ENCODE peak calls at places on chromosomes 7 and 10, in six cellular contexts. Z is mucosa of descending colon, F is B cell, C is body of pancreas, Y is GM13976, A is heart right ventricle. J is an unnamed sample.

GRCh38 chr10:84763965-84764364 is 435.6 kb downstream of the CCSER2 start:
- DNase-seq in Z (no peak), F (no peak), C (no peak), Y (no peak), A (no peak), J (no peak)

GRCh38 chr7:150941983-150942590 is 36.0 kb downstream of the KCNH2 start:
- DNase-seq in Z (peak), F (no peak), C (no peak), Y (peak), A (peak), J (peak)

GRCh38 chr7:108308913-108309312 is 147.3 kb downstream of the NRCAM start:
- DNase-seq in Z (no peak), F (no peak), C (no peak), Y (no peak), A (no peak), J (no peak)

GRCh38 chr10:113820507-113820906 is 33.4 kb downstream of the DCLRE1A start:
- DNase-seq in Z (no peak), F (no peak), C (no peak), Y (no peak), A (no peak), J (no peak)

GRCh38 chr7:139242741-139243281 is 11.8 kb downstream of the UBN2 start:
- DNase-seq in Z (no peak), F (no peak), C (no peak), Y (no peak), A (no peak), J (no peak)

GRCh38 chr10:89625041-89625765 is 19.8 kb downstream of the PANK1 start:
- DNase-seq in Z (no peak), F (no peak), C (no peak), Y (no peak), A (no peak), J (no peak)

GRCh38 chr10:3287566-3288445 is 115.2 kb upstream of the PITRM1 start:
- DNase-seq in Z (peak), F (no peak), C (peak), Y (no peak), A (no peak), J (peak)

GRCh38 chr10:13820591-13821377 is 234.0 kb downstream of the PRPF18 start:
- DNase-seq in Z (no peak), F (no peak), C (no peak), Y (no peak), A (peak), J (no peak)

GRCh38 chr10:59991661-59992060 is 85.3 kb upstream of the CCDC6 start:
- DNase-seq in Z (no peak), F (no peak), C (peak), Y (peak), A (no peak), J (no peak)

GRCh38 chr7:142571581-142571980 is 177.7 kb upstream of the PRSS1 start:
- DNase-seq in Z (no peak), F (no peak), C (no peak), Y (no peak), A (no peak), J (no peak)

GRCh38 chr7:127667017-127667670 is 15.2 kb downstream of the SND1 start:
- DNase-seq in Z (no peak), F (no peak), C (no peak), Y (no peak), A (no peak), J (no peak)

GRCh38 chr7:155508372-155509024 is 37.9 kb downstream of the CNPY1 start:
- DNase-seq in Z (no peak), F (no peak), C (no peak), Y (no peak), A (no peak), J (no peak)

GRCh38 chr10:43250625-43250924 is 16.3 kb downstream of the RASGEF1A start:
- DNase-seq in Z (no peak), F (no peak), C (no peak), Y (no peak), A (peak), J (no peak)

GRCh38 chr7:73892003-73892975 is 31.3 kb downstream of the TMEM270 start:
- DNase-seq in Z (no peak), F (no peak), C (peak), Y (no peak), A (no peak), J (no peak)

GRCh38 chr7:86765931-86766330 is 122.2 kb downstream of the GRM3 start:
- DNase-seq in Z (no peak), F (no peak), C (no peak), Y (no peak), A (no peak), J (no peak)

GRCh38 chr10:123837771-123838170 is 53.8 kb downstream of the CPXM2 start:
- DNase-seq in Z (no peak), F (no peak), C (no peak), Y (no peak), A (no peak), J (no peak)

GRCh38 chr7:55572378-55573233 is at the start of gene VOPP1:
- DNase-seq in Z (peak), F (peak), C (peak), Y (peak), A (peak), J (peak)

GRCh38 chr10:113463777-113464176 is 89.1 kb upstream of the HABP2 start:
- DNase-seq in Z (no peak), F (no peak), C (peak), Y (no peak), A (no peak), J (no peak)

GRCh38 chr7:6248581-6248980 is 23.8 kb downstream of the CYTH3 start:
- DNase-seq in Z (no peak), F (no peak), C (no peak), Y (no peak), A (no peak), J (no peak)

GRCh38 chr10:3659518-3659917 is 125.5 kb downstream of the KLF6 start:
- DNase-seq in Z (no peak), F (no peak), C (no peak), Y (no peak), A (no peak), J (no peak)

GRCh38 chr10:63642808-63643207 is 121.6 kb downstream of the REEP3 start:
- DNase-seq in Z (no peak), F (no peak), C (no peak), Y (no peak), A (no peak), J (no peak)

GRCh38 chr10:84244651-84245270 is at the start of gene RGR:
- DNase-seq in Z (no peak), F (no peak), C (peak), Y (no peak), A (peak), J (no peak)

GRCh38 chr7:80781146-80781545 is 137.7 kb downstream of the SEMA3C start:
- DNase-seq in Z (no peak), F (no peak), C (no peak), Y (no peak), A (no peak), J (no peak)

GRCh38 chr10:129833988-129834387 is 130.1 kb downstream of the EBF3 start:
- DNase-seq in Z (no peak), F (no peak), C (no peak), Y (no peak), A (no peak), J (no peak)

GRCh38 chr10:117536862-117537435 is 5.6 kb upstream of the EMX2 start:
- DNase-seq in Z (no peak), F (no peak), C (no peak), Y (peak), A (no peak), J (no peak)

GRCh38 chr7:33471636-33472242 is 342.4 kb downstream of the BBS9 start:
- DNase-seq in Z (no peak), F (no peak), C (no peak), Y (no peak), A (no peak), J (no peak)

GRCh38 chr7:46145412-46145811 is 224.3 kb upstream of the IGFBP3 start:
- DNase-seq in Z (no peak), F (no peak), C (peak), Y (no peak), A (no peak), J (no peak)

GRCh38 chr7:155918720-155919399 is 106.6 kb upstream of the SHH start:
- DNase-seq in Z (peak), F (no peak), C (peak), Y (no peak), A (peak), J (no peak)

GRCh38 chr10:5343561-5343960 is 21.2 kb upstream of the UCN3 start:
- DNase-seq in Z (no peak), F (no peak), C (no peak), Y (no peak), A (no peak), J (no peak)

GRCh38 chr10:31620236-31621151 is 301.5 kb downstream of the ZEB1 start:
- DNase-seq in Z (peak), F (no peak), C (peak), Y (no peak), A (peak), J (peak)

GRCh38 chr7:106978425-106979386 is 65.8 kb upstream of the PRKAR2B start:
- DNase-seq in Z (no peak), F (no peak), C (no peak), Y (no peak), A (no peak), J (no peak)

GRCh38 chr10:102888048-102888447 is 18.8 kb downstream of the AS3MT start:
- DNase-seq in Z (no peak), F (no peak), C (no peak), Y (no peak), A (no peak), J (no peak)

GRCh38 chr10:26550774-26551526 is 112.8 kb downstream of the APBB1IP start:
- DNase-seq in Z (no peak), F (no peak), C (no peak), Y (no peak), A (no peak), J (no peak)

GRCh38 chr7:139703468-139704307 is 74.1 kb downstream of the HIPK2 start:
- DNase-seq in Z (no peak), F (no peak), C (no peak), Y (no peak), A (no peak), J (no peak)

GRCh38 chr10:3898821-3899220 is 113.8 kb upstream of the KLF6 start:
- DNase-seq in Z (no peak), F (no peak), C (peak), Y (no peak), A (no peak), J (no peak)

GRCh38 chr7:50362712-50363282 is 58.3 kb downstream of the IKZF1 start:
- DNase-seq in Z (peak), F (no peak), C (no peak), Y (no peak), A (no peak), J (peak)

GRCh38 chr10:96666738-96667137 is 53.6 kb downstream of the PIK3AP1 start:
- DNase-seq in Z (no peak), F (peak), C (no peak), Y (no peak), A (no peak), J (no peak)

GRCh38 chr7:37921876-37922275 is 1.4 kb downstream of the EPDR1 start:
- DNase-seq in Z (no peak), F (no peak), C (no peak), Y (no peak), A (no peak), J (no peak)

GRCh38 chr7:37921340-37921805 is 933 bp downstream of the EPDR1 start:
- DNase-seq in Z (peak), F (no peak), C (peak), Y (peak), A (no peak), J (no peak)

GRCh38 chr7:37918526-37918925 is 1.9 kb upstream of the SFRP4 start:
- DNase-seq in Z (no peak), F (no peak), C (no peak), Y (no peak), A (no peak), J (no peak)

GRCh38 chr7:37920305-37920618 is 178 bp upstream of the EPDR1 start:
- DNase-seq in Z (no peak), F (no peak), C (no peak), Y (no peak), A (no peak), J (no peak)

GRCh38 chr7:37920619-37921339 is at the start of gene EPDR1:
- DNase-seq in Z (peak), F (peak), C (peak), Y (peak), A (peak), J (peak)
- TF ChIP-seq CTCF in Z (no peak), F (no peak), C (peak), Y (no peak), A (peak), J (no peak)

DNA sequence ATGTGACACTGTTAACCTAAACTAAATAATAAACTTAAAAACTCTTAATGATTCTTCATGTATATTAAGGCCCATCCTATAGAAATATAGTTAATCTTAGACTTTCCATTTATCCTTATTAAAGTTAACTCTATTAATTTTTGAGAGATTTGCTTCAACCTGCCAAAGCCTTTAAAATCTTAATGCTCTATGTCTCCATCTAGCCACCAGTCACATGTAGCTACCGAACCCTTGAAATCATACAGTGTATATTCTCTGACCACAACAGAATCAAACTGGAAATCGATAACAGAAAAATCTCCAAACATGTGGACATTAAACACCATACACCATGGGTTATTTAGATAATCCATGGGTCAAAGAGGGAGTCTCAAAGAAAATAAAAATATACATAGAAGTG is 51.9 kb downstream of the ASZ1 start:
- DNase-seq in Z (no peak), F (no peak), C (no peak), Y (no peak), A (no peak), J (no peak)
- TF ChIP-seq CTCF in Z (no peak), F (no peak), C (no peak), Y (peak), A (no peak), J (no peak)

DNA sequence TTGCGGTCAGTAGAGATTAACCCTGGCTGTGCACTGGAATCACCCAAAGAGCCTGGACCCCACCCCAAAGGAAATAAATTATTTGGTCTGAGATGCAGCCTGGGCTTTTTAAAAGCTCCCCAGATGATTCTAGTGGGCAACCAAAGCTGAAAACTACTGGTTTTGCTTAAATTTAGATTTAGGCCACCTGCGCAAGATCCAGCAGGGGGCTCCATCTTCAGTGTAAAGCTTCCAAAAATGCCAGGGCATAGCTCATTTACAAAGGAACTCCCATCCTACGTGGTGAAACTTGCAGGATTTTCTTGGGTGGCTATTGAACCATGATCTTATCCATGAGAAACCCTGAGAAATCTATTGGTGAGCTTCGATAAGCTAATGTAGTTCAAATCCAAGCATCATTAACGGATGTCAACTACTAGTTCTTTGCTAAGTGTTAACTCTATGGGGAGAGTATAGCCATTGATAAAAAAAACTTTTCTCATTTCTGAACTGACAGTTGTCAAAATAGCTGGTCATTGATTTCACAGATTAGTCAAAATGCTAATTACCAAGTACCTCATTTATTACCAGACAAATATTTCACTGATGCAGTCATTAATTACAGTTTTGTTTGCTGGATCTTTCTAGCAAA is 315.3 kb downstream of the LHFPL3 start:
- DNase-seq in Z (no peak), F (no peak), C (no peak), Y (peak), A (no peak), J (no peak)
- TF ChIP-seq CTCF in Z (no peak), F (no peak), C (no peak), Y (no peak), A (peak), J (no peak)

GRCh38 chr10:125144693-125145623 is 15.4 kb downstream of the CTBP2 start:
- DNase-seq in Z (peak), F (no peak), C (peak), Y (peak), A (peak), J (no peak)
- TF ChIP-seq CTCF in Z (no peak), F (no peak), C (peak), Y (peak), A (peak), J (no peak)

GRCh38 chr7:112554591-112554990 is 73.8 kb downstream of the LSMEM1 start:
- DNase-seq in Z (no peak), F (no peak), C (no peak), Y (no peak), A (no peak), J (no peak)
- TF ChIP-seq CTCF in Z (no peak), F (no peak), C (no peak), Y (no peak), A (peak), J (peak)

GRCh38 chr7:99433158-99433557 is 5.4 kb downstream of the PTCD1 start:
- DNase-seq in Z (no peak), F (no peak), C (no peak), Y (no peak), A (no peak), J (no peak)

GRCh38 chr7:99437946-99438572 is 539 bp downstream of the PTCD1 start:
- DNase-seq in Z (no peak), F (peak), C (no peak), Y (no peak), A (no peak), J (no peak)

GRCh38 chr7:99440195-99440594 is 1.5 kb downstream of the CPSF4 start:
- DNase-seq in Z (no peak), F (no peak), C (no peak), Y (no peak), A (no peak), J (no peak)

DNA sequence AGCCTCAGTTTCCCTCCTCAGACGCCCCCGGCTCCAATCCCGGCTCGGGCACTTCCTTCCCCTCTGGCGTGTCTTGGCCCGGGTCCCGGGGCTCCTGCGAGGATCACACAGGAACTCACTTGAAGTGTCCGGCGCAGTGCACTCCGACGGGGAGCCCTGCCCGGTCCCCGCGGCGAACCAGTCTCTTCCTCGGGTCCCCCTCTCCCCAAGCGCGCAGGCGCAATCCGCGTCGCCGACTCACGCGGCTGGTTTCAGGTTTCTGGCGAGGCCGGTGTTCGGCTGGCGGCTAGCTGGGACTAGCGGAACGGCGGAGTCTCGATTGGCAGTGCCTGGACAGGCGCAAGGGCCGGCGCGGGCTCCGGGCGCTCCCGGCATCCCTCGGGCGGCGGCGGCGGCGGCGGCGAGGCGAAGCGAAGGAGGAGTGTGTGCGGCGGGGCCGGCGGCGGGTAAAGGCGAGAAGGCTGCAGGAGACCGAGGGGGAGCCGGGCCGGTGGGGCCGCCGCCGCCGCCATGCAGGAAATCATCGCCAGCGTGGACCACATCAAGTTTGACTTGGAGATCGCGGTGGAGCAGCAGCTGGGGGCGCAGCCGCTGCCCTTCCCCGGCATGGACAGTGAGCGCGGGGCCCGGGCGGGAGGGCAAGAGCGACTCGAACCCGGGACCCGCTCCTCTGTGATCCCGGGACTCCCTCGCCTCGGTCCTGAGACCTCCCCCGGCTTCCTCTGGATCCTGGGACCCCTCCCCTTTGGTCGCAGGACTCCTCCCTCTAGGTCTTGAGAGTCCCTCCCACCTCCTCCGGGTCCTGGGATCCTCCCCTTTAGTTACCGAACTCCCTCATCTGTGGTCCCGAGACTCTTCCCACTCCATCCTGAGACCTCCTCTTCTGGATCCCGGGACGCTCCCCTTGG is at the start of the genes CPSF4 and PTCD1:
- DNase-seq in Z (peak), F (peak), C (peak), Y (peak), A (peak), J (peak)
- TF ChIP-seq CTCF in Z (no peak), F (no peak), C (no peak), Y (no peak), A (no peak), J (no peak)

GRCh38 chr10:94496010-94496409 is 49.6 kb upstream of the HELLS start:
- DNase-seq in Z (no peak), F (no peak), C (no peak), Y (peak), A (no peak), J (no peak)

GRCh38 chr10:94496646-94497045 is 48.9 kb upstream of the HELLS start:
- DNase-seq in Z (no peak), F (no peak), C (no peak), Y (no peak), A (no peak), J (no peak)

GRCh38 chr10:94500063-94500462 is 45.5 kb upstream of the HELLS start:
- DNase-seq in Z (no peak), F (no peak), C (no peak), Y (no peak), A (no peak), J (no peak)
- TF ChIP-seq CTCF in Z (no peak), F (no peak), C (no peak), Y (no peak), A (no peak), J (no peak)

J was measured in Peyer's patch.